ENCODE peak calls at places on chromosome 1, in five cellular contexts. Z, V, P, G and Y are unnamed samples.

GRCh38 chr1:54591127-54591756 is 32.1 kb downstream of the FAM151A start:
- DNase-seq in P (no peak), V (no peak), Z (peak; percentile 64), G (no peak), Y (no peak)

GRCh38 chr1:183191833-183192232 is 5.8 kb downstream of the LAMC2 start:
- DNase-seq in Z (peak; percentile 95), V (no peak), G (no peak), P (no peak), Y (no peak)

GRCh38 chr1:241250465-241250864 is 106.5 kb downstream of the RGS7 start:
- DNase-seq in G (no peak), P (no peak), Z (no peak), V (no peak), Y (no peak)

GRCh38 chr1:244159646-244160045 is 108.6 kb downstream of the ZBTB18 start:
- DNase-seq in P (no peak), V (no peak), Z (no peak), G (no peak), Y (no peak)

GRCh38 chr1:204468206-204468605 is 26.4 kb downstream of the PIK3C2B start:
- DNase-seq in P (peak; percentile 40), Z (no peak), G (no peak), V (no peak), Y (no peak)

GRCh38 chr1:223831755-223832636 is 13.8 kb downstream of the TP53BP2 start:
- DNase-seq in P (no peak), G (no peak), V (no peak), Z (peak; percentile 80), Y (no peak)

GRCh38 chr1:101259744-101260148 is 22.9 kb downstream of the S1PR1 start:
- DNase-seq in Z (peak; percentile 93), G (no peak), P (no peak), V (no peak), Y (no peak)

GRCh38 chr1:108049083-108049819 is 84.3 kb upstream of the VAV3 start:
- DNase-seq in V (peak; percentile 86), G (no peak), P (peak; percentile 69), Z (peak; percentile 15), Y (peak; percentile 3)

GRCh38 chr1:13829152-13829769 is 129.3 kb downstream of the PRDM2 start:
- DNase-seq in G (no peak), Z (no peak), V (no peak), P (peak; percentile 64), Y (no peak)

GRCh38 chr1:171220551-171221175 is 27.6 kb upstream of the FMO1 start:
- DNase-seq in Z (peak; percentile 63), G (no peak), V (peak; percentile 92), P (no peak), Y (no peak)

GRCh38 chr1:25611843-25612242 is 4.7 kb upstream of the MAN1C1 start:
- DNase-seq in P (no peak), V (no peak), Z (no peak), G (no peak), Y (no peak)

GRCh38 chr1:204426035-204426436 is 14.4 kb upstream of the PPP1R15B start:
- DNase-seq in V (no peak), Z (peak; percentile 90), P (no peak), G (no peak), Y (no peak)

GRCh38 chr1:203464226-203464625 is 11.4 kb upstream of the PRELP start:
- DNase-seq in Z (no peak), G (no peak), P (no peak), V (no peak), Y (no peak)

GRCh38 chr1:202213361-202214088 is 19.9 kb downstream of the LGR6 start:
- DNase-seq in G (no peak), Z (no peak), P (no peak), V (peak; percentile 87), Y (no peak)

GRCh38 chr1:7326366-7326765 is 444.7 kb upstream of the VAMP3 start:
- DNase-seq in V (peak; percentile 13), G (no peak), P (no peak), Z (no peak), Y (no peak)

GRCh38 chr1:103788377-103788776 is 38.7 kb downstream of the AMY1C start:
- DNase-seq in Z (peak; percentile 1), G (no peak), P (no peak), V (no peak), Y (no peak)

GRCh38 chr1:200090252-200091159 is 63.0 kb downstream of the NR5A2 start:
- DNase-seq in V (peak; percentile 75), P (no peak), G (no peak), Z (peak; percentile 70), Y (no peak)

GRCh38 chr1:186303911-186304310 is 71.1 kb downstream of the TPR start:
- DNase-seq in P (no peak), Z (no peak), V (no peak), G (no peak), Y (no peak)

GRCh38 chr1:12244078-12244477 is 14.2 kb downstream of the VPS13D start:
- DNase-seq in V (peak; percentile 58), P (no peak), Z (peak; percentile 9), G (no peak), Y (no peak)

GRCh38 chr1:61109910-61110309 is 27.5 kb downstream of the NFIA start:
- DNase-seq in Z (no peak), V (no peak), P (no peak), G (no peak), Y (no peak)

GRCh38 chr1:177014325-177014724 is 150.2 kb downstream of the ASTN1 start:
- DNase-seq in P (no peak), G (no peak), V (no peak), Z (no peak), Y (no peak)

GRCh38 chr1:101587749-101588148 is 350.9 kb downstream of the S1PR1 start:
- DNase-seq in G (no peak), Z (peak; percentile 23), V (no peak), P (no peak), Y (no peak)

GRCh38 chr1:66217021-66217420 is 316.9 kb upstream of the SGIP1 start:
- DNase-seq in P (no peak), G (no peak), V (no peak), Z (peak; percentile 14), Y (no peak)

GRCh38 chr1:2596530-2597333 is 10.2 kb downstream of the PRXL2B start:
- DNase-seq in V (peak; percentile 32), P (peak; percentile 57), G (no peak), Z (no peak), Y (no peak)

GRCh38 chr1:147613506-147613905 is 56.8 kb downstream of the ACP6 start:
- DNase-seq in V (no peak), Z (no peak), P (no peak), G (no peak), Y (no peak)